ENCODE peak calls at places on chromosomes 16 and 17, in eight cellular contexts. E is cardiac muscle cell, Z is esophagus squamous epithelium, H is aorta, N is stomach, F is HL-60, Q is astrocyte of the cerebellum, M is cardiac fibroblast. L is an unnamed sample.

GRCh38 chr16:80519189-80519588 is 21.6 kb upstream of the DYNLRB2 start:
- DNase-seq in E (no peak), Z (no peak), H (no peak), N (no peak), F (no peak), Q (no peak), M (no peak), L (no peak)

GRCh38 chr16:87358696-87359095 is 24.9 kb downstream of the FBXO31 start:
- DNase-seq in E (no peak), Z (no peak), H (no peak), N (no peak), F (no peak), Q (no peak), M (no peak), L (no peak)

GRCh38 chr17:31294231-31294630 is 2.8 kb downstream of the OMG start:
- DNase-seq in E (no peak), Z (no peak), H (no peak), N (no peak), F (no peak), Q (no peak), M (no peak), L (no peak)

GRCh38 chr17:17929655-17930380 is 42.4 kb downstream of the TOM1L2 start:
- DNase-seq in E (no peak), Z (no peak), H (peak; percentile 14), N (no peak), F (no peak), Q (no peak), M (peak; percentile 34), L (no peak)

GRCh38 chr16:31480851-31481250 is 2.1 kb upstream of the SLC5A2 start:
- DNase-seq in E (peak; percentile 44), Z (no peak), H (no peak), N (no peak), F (no peak), Q (no peak), M (peak; percentile 27), L (no peak)

GRCh38 chr16:64269756-64270155 is 852.1 kb downstream of the CDH11 start:
- DNase-seq in E (no peak), Z (no peak), H (no peak), N (no peak), F (no peak), Q (no peak), M (no peak), L (peak; percentile 8)

GRCh38 chr16:4386951-4387565 is 15.4 kb downstream of the VASN start:
- DNase-seq in E (peak; percentile 62), Z (no peak), H (no peak), N (no peak), F (no peak), Q (no peak), M (peak; percentile 78), L (no peak)

GRCh38 chr17:38454528-38454927 is 26.3 kb downstream of the ARHGAP23 start:
- DNase-seq in E (peak; percentile 75), Z (peak; percentile 29), H (peak; percentile 96), N (peak; percentile 63), F (no peak), Q (peak; percentile 49), M (peak; percentile 75), L (peak; percentile 80)

GRCh38 chr16:51355871-51356270 is 204.8 kb upstream of the SALL1 start:
- DNase-seq in E (no peak), Z (no peak), H (no peak), N (no peak), F (no peak), Q (no peak), M (no peak), L (no peak)

GRCh38 chr16:30715777-30716445 is 16.9 kb downstream of the SRCAP start:
- DNase-seq in E (peak; percentile 57), Z (no peak), H (no peak), N (no peak), F (peak; percentile 72), Q (no peak), M (peak; percentile 75), L (peak; percentile 47)

GRCh38 chr17:32826076-32826475 is 50.8 kb downstream of the MYO1D start:
- DNase-seq in E (no peak), Z (no peak), H (no peak), N (no peak), F (no peak), Q (no peak), M (no peak), L (no peak)

GRCh38 chr17:32820440-32820839 is 56.5 kb downstream of the MYO1D start:
- DNase-seq in E (no peak), Z (no peak), H (no peak), N (no peak), F (no peak), Q (no peak), M (no peak), L (no peak)

GRCh38 chr17:32824334-32824733 is 52.6 kb downstream of the MYO1D start:
- DNase-seq in E (no peak), Z (no peak), H (no peak), N (no peak), F (no peak), Q (no peak), M (no peak), L (no peak)

GRCh38 chr17:32819787-32820186 is 57.1 kb downstream of the MYO1D start:
- DNase-seq in E (no peak), Z (no peak), H (no peak), N (no peak), F (no peak), Q (no peak), M (no peak), L (no peak)

GRCh38 chr17:32822996-32823395 is 53.9 kb downstream of the MYO1D start:
- DNase-seq in E (peak; percentile 18), Z (no peak), H (no peak), N (no peak), F (no peak), Q (no peak), M (peak; percentile 23), L (no peak)
- H3K4me3 ChIP-seq in E (peak overlapping the region; percentile 16), Z (peak overlapping the region; percentile 31), H (peak overlapping the region; percentile 26), N (peak overlapping the region; percentile 44), F (no peak overlapping the region), Q (peak overlapping the region; percentile 30), M (no peak overlapping the region), L (no peak overlapping the region)

GRCh38 chr17:47721725-47722124 is 11.3 kb upstream of the TBX21 start:
- DNase-seq in E (no peak), Z (no peak), H (no peak), N (no peak), F (no peak), Q (no peak), M (no peak), L (no peak)
- H3K4me3 ChIP-seq in E (no peak overlapping the region), Z (no peak overlapping the region), H (no peak overlapping the region), N (no peak overlapping the region), F (no peak overlapping the region), Q (no peak overlapping the region), M (no peak overlapping the region), L (no peak overlapping the region)

GRCh38 chr17:57285681-57286080 is 29.4 kb downstream of the MSI2 start:
- DNase-seq in E (no peak), Z (no peak), H (no peak), N (no peak), F (no peak), Q (no peak), M (no peak), L (no peak)

GRCh38 chr17:57284984-57285646 is 28.8 kb downstream of the MSI2 start:
- DNase-seq in E (no peak), Z (no peak), H (no peak), N (no peak), F (no peak), Q (peak; percentile 74), M (no peak), L (no peak)

GRCh38 chr17:57283203-57283971 is 27.1 kb downstream of the MSI2 start:
- DNase-seq in E (no peak), Z (no peak), H (no peak), N (no peak), F (no peak), Q (no peak), M (no peak), L (no peak)

GRCh38 chr17:57286372-57287105 is 30.2 kb downstream of the MSI2 start:
- DNase-seq in E (no peak), Z (no peak), H (no peak), N (no peak), F (no peak), Q (no peak), M (no peak), L (peak; percentile 12)

DNA sequence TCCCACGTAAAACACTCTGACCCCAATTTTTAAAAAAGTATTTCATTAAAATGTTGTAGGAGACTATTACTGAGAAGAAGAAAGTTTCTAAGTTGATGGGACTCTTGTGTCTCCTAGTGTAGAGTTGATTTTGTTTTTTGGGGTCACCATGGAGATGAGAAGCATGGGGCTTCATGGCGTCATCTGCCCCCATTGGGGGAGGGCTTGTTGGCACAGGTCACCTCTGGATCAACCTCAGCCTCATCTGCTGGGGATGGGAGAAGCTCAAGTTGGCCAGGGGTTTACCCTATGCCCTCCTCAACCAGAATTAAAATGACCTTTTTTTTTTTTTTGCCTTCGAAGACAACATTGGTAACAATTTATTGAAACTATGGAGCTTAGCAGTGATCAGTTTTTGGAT is 28.3 kb downstream of the MSI2 start:
- DNase-seq in E (no peak), Z (no peak), H (no peak), N (no peak), F (no peak), Q (no peak), M (no peak), L (no peak)
- H3K4me3 ChIP-seq in E (no peak overlapping the region), Z (no peak overlapping the region), H (no peak overlapping the region), N (no peak overlapping the region), F (no peak overlapping the region), Q (no peak overlapping the region), M (no peak overlapping the region), L (no peak overlapping the region)

GRCh38 chr17:41967141-41967920 is 736 bp downstream of the CNP start:
- DNase-seq in E (no peak), Z (no peak), H (no peak), N (no peak), F (no peak), Q (no peak), M (peak; percentile 27), L (no peak)

GRCh38 chr17:41966453-41967140 is at the start of gene CNP:
- DNase-seq in E (peak; percentile 94), Z (peak; percentile 40), H (peak; percentile 97), N (peak; percentile 94), F (peak; percentile 84), Q (peak; percentile 55), M (peak; percentile 91), L (peak; percentile 92)

GRCh38 chr17:41965694-41966375 is 760 bp upstream of the CNP start:
- DNase-seq in E (peak; percentile 43), Z (no peak), H (no peak), N (peak; percentile 89), F (no peak), Q (no peak), M (peak; percentile 44), L (peak; percentile 33)

GRCh38 chr17:41968676-41969075 is 2.1 kb downstream of the CNP start:
- DNase-seq in E (no peak), Z (no peak), H (no peak), N (no peak), F (no peak), Q (no peak), M (no peak), L (no peak)

DNA sequence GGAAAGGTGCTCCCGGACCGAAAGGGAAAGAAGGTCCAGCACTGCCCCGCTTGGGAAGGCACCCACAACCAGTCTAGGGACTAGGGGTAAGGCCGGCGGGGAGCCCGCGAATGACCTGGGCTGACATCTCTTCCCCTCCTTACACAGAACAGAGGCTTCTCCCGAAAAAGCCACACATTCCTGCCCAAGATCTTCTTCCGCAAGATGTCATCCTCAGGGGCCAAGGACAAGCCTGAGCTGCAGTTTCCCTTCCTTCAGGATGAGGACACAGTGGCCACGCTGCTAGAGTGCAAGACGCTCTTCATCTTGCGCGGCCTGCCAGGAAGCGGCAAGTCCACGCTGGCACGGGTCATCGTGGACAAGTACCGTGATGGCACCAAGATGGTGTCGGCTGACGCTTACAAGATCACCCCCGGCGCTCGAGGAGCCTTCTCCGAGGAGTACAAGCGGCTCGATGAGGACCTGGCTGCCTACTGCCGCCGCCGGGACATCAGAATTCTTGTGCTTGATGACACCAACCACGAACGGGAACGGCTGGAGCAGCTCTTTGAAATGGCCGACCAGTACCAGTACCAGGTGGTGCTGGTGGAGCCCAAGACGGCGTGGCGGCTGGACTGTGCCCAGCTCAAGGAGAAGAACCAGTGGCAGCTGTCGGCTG is 1.5 kb downstream of the CNP start:
- DNase-seq in E (no peak), Z (no peak), H (peak; percentile 69), N (no peak), F (no peak), Q (no peak), M (no peak), L (no peak)
- H3K4me3 ChIP-seq in E (no peak overlapping the region), Z (peak overlapping the region; percentile 86), H (no peak overlapping the region), N (peak overlapping the region; percentile 86), F (peak overlapping the region; percentile 76), Q (peak overlapping the region; percentile 92), M (peak overlapping the region; percentile 92), L (peak overlapping the region; percentile 89)

L was measured in fibroblast of villous mesenchyme.